ENCODE peak calls at places on chromosomes 6 and 20, in seven cellular contexts. One of them, this sample, is unnamed. For H3K4me1, the result is how much of the 10 kb centered on the place peaks cover.

GRCh38 chr20:26216025-26216424 is 519.4 kb upstream of the ZNF337 start:
- DNase-seq in H9: no peak
- DNase-seq in mesenchymal stem cell: no peak
- DNase-seq in mesendoderm: no peak
- DNase-seq in H1: no peak
- DNase-seq in IMR-90: peak
- DNase-seq in neuronal stem cell: no peak
- DNase-seq in this sample: no peak

GRCh38 chr6:129612440-129612839 is 97.5 kb downstream of the ARHGAP18 start:
- DNase-seq in mesendoderm: no peak
- DNase-seq in neuronal stem cell: no peak
- DNase-seq in H1: no peak
- DNase-seq in H9: no peak
- DNase-seq in mesenchymal stem cell: no peak
- DNase-seq in IMR-90: no peak
- DNase-seq in this sample: no peak

GRCh38 chr6:26223677-26224546 is 136.7 kb downstream of the HFE start:
- DNase-seq in H9: peak
- DNase-seq in mesendoderm: peak
- DNase-seq in H1: no peak
- DNase-seq in mesenchymal stem cell: peak
- DNase-seq in neuronal stem cell: peak
- DNase-seq in IMR-90: peak
- DNase-seq in this sample: peak

GRCh38 chr6:169970306-169970988 is 219.0 kb downstream of the ERMARD start:
- DNase-seq in H9: peak
- DNase-seq in IMR-90: no peak
- DNase-seq in H1: peak
- DNase-seq in mesenchymal stem cell: no peak
- DNase-seq in mesendoderm: peak
- DNase-seq in neuronal stem cell: no peak
- DNase-seq in this sample: peak

GRCh38 chr6:54892831-54893230 is 46.3 kb downstream of the FAM83B start:
- DNase-seq in mesendoderm: peak
- DNase-seq in H9: no peak
- DNase-seq in neuronal stem cell: no peak
- DNase-seq in mesenchymal stem cell: peak
- DNase-seq in IMR-90: peak
- DNase-seq in H1: no peak
- DNase-seq in this sample: no peak

GRCh38 chr6:76885861-76886301 is 577.4 kb downstream of the HTR1B start:
- DNase-seq in IMR-90: peak
- DNase-seq in mesendoderm: no peak
- DNase-seq in H1: no peak
- DNase-seq in H9: no peak
- DNase-seq in neuronal stem cell: no peak
- DNase-seq in mesenchymal stem cell: peak
- DNase-seq in this sample: no peak

GRCh38 chr20:955111-955510 is 39.0 kb upstream of the ANGPT4 start:
- DNase-seq in H1: no peak
- DNase-seq in neuronal stem cell: no peak
- DNase-seq in H9: no peak
- DNase-seq in mesenchymal stem cell: no peak
- DNase-seq in IMR-90: no peak
- DNase-seq in mesendoderm: peak
- DNase-seq in this sample: no peak

GRCh38 chr20:64154590-64155257 is 9.5 kb upstream of the MYT1 start:
- DNase-seq in neuronal stem cell: no peak
- DNase-seq in mesenchymal stem cell: no peak
- DNase-seq in mesendoderm: no peak
- DNase-seq in H1: no peak
- DNase-seq in IMR-90: no peak
- DNase-seq in H9: no peak
- DNase-seq in this sample: no peak

GRCh38 chr20:60008130-60008808 is 50.0 kb downstream of the CDH26 start:
- DNase-seq in H9: no peak
- DNase-seq in IMR-90: no peak
- DNase-seq in neuronal stem cell: no peak
- DNase-seq in mesendoderm: no peak
- DNase-seq in H1: no peak
- DNase-seq in mesenchymal stem cell: no peak
- DNase-seq in this sample: no peak

GRCh38 chr6:17519120-17519519 is 81.0 kb upstream of the FAM8A1 start:
- DNase-seq in IMR-90: peak
- DNase-seq in H9: no peak
- DNase-seq in H1: no peak
- DNase-seq in mesenchymal stem cell: no peak
- DNase-seq in mesendoderm: no peak
- DNase-seq in neuronal stem cell: no peak
- DNase-seq in this sample: peak

GRCh38 chr20:56362833-56363413 is 4.1 kb downstream of the FAM210B start:
- DNase-seq in mesendoderm: peak
- DNase-seq in IMR-90: peak
- DNase-seq in neuronal stem cell: no peak
- DNase-seq in mesenchymal stem cell: no peak
- DNase-seq in H9: peak
- DNase-seq in H1: no peak
- DNase-seq in this sample: no peak

GRCh38 chr6:82712826-82713225 is 349.2 kb downstream of the TPBG start:
- DNase-seq in H9: no peak
- DNase-seq in mesendoderm: peak
- DNase-seq in H1: no peak
- DNase-seq in IMR-90: no peak
- DNase-seq in neuronal stem cell: no peak
- DNase-seq in mesenchymal stem cell: no peak
- DNase-seq in this sample: no peak

GRCh38 chr6:41636803-41637178 is 1.5 kb upstream of the MDFI start:
- DNase-seq in neuronal stem cell: no peak
- DNase-seq in mesendoderm: peak
- DNase-seq in mesenchymal stem cell: peak
- DNase-seq in IMR-90: no peak
- DNase-seq in H9: peak
- DNase-seq in H1: peak
- DNase-seq in this sample: peak

GRCh38 chr6:53273356-53273755 is 75.4 kb downstream of the ELOVL5 start:
- DNase-seq in H1: no peak
- DNase-seq in mesendoderm: no peak
- DNase-seq in H9: no peak
- DNase-seq in mesenchymal stem cell: no peak
- DNase-seq in neuronal stem cell: no peak
- DNase-seq in IMR-90: no peak
- DNase-seq in this sample: no peak

GRCh38 chr20:22502731-22503191 is 81.6 kb downstream of the FOXA2 start:
- DNase-seq in IMR-90: no peak
- DNase-seq in H1: no peak
- DNase-seq in neuronal stem cell: no peak
- DNase-seq in mesenchymal stem cell: no peak
- DNase-seq in H9: no peak
- DNase-seq in mesendoderm: peak
- DNase-seq in this sample: no peak

GRCh38 chr20:51417745-51418529 is 124.6 kb downstream of the NFATC2 start:
- DNase-seq in neuronal stem cell: no peak
- DNase-seq in mesenchymal stem cell: no peak
- DNase-seq in H1: no peak
- DNase-seq in H9: no peak
- DNase-seq in mesendoderm: no peak
- DNase-seq in IMR-90: no peak
- DNase-seq in this sample: no peak

GRCh38 chr6:20448828-20449227 is 47.1 kb downstream of the E2F3 start:
- DNase-seq in mesenchymal stem cell: no peak
- DNase-seq in H9: no peak
- DNase-seq in IMR-90: no peak
- DNase-seq in H1: no peak
- DNase-seq in mesendoderm: no peak
- DNase-seq in neuronal stem cell: no peak
- DNase-seq in this sample: no peak

GRCh38 chr20:46230811-46231282 is 77.5 kb downstream of the CDH22 start:
- DNase-seq in H1: peak
- DNase-seq in IMR-90: peak
- DNase-seq in H9: peak
- DNase-seq in mesenchymal stem cell: peak
- DNase-seq in mesendoderm: peak
- DNase-seq in neuronal stem cell: peak
- DNase-seq in this sample: peak

GRCh38 chr6:145028144-145028818 is 707.0 kb downstream of the EPM2A start:
- DNase-seq in mesendoderm: peak
- DNase-seq in neuronal stem cell: no peak
- DNase-seq in H1: no peak
- DNase-seq in mesenchymal stem cell: peak
- DNase-seq in H9: no peak
- DNase-seq in IMR-90: peak
- DNase-seq in this sample: peak

GRCh38 chr20:36656733-36657132 is 10.7 kb upstream of the SLA2 start:
- DNase-seq in mesenchymal stem cell: no peak
- DNase-seq in mesendoderm: no peak
- DNase-seq in IMR-90: no peak
- DNase-seq in H9: no peak
- DNase-seq in H1: no peak
- DNase-seq in neuronal stem cell: no peak
- DNase-seq in this sample: no peak
- H2BK5ac ChIP-seq in mesenchymal stem cell: no peak
- H2BK5ac ChIP-seq in mesendoderm: no peak
- H2BK5ac ChIP-seq in IMR-90: no peak
- H2BK5ac ChIP-seq in H9: no peak
- H2BK5ac ChIP-seq in H1: no peak
- H2BK5ac ChIP-seq in neuronal stem cell: no peak
- H2BK5ac ChIP-seq in this sample: no peak

GRCh38 chr6:152299336-152299735 is 337.8 kb downstream of the SYNE1 start:
- DNase-seq in neuronal stem cell: no peak
- DNase-seq in mesendoderm: peak
- DNase-seq in H1: no peak
- DNase-seq in H9: no peak
- DNase-seq in IMR-90: no peak
- DNase-seq in mesenchymal stem cell: no peak
- DNase-seq in this sample: no peak
- H3K9ac ChIP-seq in neuronal stem cell: no peak
- H3K9ac ChIP-seq in mesendoderm: no peak
- H3K9ac ChIP-seq in H1: no peak
- H3K9ac ChIP-seq in H9: no peak
- H3K9ac ChIP-seq in IMR-90: no peak
- H3K9ac ChIP-seq in mesenchymal stem cell: peak
- H3K9ac ChIP-seq in this sample: no peak

DNA sequence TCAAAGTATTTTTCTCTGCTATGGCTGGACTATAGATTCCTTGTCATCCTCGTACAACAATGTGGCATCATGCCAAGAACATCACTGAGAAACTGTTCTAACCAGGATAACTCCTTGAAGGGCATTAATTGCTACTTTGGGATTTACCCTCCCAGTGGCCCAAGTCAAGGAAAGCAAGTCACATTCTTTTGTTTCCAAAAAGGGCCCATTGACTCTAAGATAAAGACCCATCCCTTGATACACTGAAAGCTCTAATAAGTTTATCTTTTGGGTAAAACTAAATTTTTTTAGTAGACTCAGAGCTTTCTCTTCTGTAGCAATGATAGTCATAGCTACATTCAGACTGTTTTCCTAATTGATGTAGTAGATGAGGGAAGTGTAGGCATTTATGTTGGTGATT is at the start of gene OR2J3:
- DNase-seq in mesenchymal stem cell: no peak
- DNase-seq in H1: no peak
- DNase-seq in neuronal stem cell: no peak
- DNase-seq in H9: no peak
- DNase-seq in mesendoderm: no peak
- DNase-seq in IMR-90: no peak
- DNase-seq in this sample: no peak
- H3K4me1 ChIP-seq in mesenchymal stem cell: under half
- H3K4me1 ChIP-seq in H1: under half
- H3K4me1 ChIP-seq in neuronal stem cell: under half
- H3K4me1 ChIP-seq in H9: under half
- H3K4me1 ChIP-seq in mesendoderm: under half
- H3K4me1 ChIP-seq in IMR-90: under half
- H3K4me1 ChIP-seq in this sample: under half

DNA sequence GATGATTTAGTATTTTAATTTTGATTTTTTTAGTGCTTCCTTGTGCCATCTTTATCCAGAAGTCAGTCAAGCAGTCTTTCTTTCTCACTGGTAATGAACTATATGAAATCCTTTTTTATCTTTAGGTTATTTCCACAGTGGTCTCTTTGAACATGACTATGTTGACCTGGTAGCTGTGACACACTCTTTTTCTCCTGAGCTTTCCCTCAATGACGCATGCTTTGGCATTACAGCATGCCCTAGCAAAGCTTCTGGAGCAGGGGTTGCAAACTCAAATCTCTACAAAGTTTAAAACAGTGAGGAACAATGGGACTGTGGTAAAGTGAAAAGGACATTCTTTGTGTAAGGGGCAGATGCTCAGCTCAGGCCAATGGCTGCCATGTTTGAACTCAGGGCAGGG is 4.5 kb upstream of the PLAGL1 start:
- DNase-seq in mesenchymal stem cell: no peak
- DNase-seq in H9: no peak
- DNase-seq in neuronal stem cell: no peak
- DNase-seq in H1: no peak
- DNase-seq in IMR-90: peak
- DNase-seq in mesendoderm: no peak
- DNase-seq in this sample: no peak
- H2BK5ac ChIP-seq in mesenchymal stem cell: no peak
- H2BK5ac ChIP-seq in H9: no peak
- H2BK5ac ChIP-seq in neuronal stem cell: peak
- H2BK5ac ChIP-seq in H1: no peak
- H2BK5ac ChIP-seq in IMR-90: no peak
- H2BK5ac ChIP-seq in mesendoderm: no peak
- H2BK5ac ChIP-seq in this sample: no peak

This sample was measured in trophoblast cell.